ENCODE peak calls at places on chromosome 2, in six cellular contexts. A is A549, J is uterus, M is body of pancreas, V is endothelial cell of umbilical vein, N is heart left ventricle. S is an unnamed sample. For H3K4me1, the result is how much of the 10 kb centered on the place peaks cover.

GRCh38 chr2:161102770-161103450 is 57.3 kb upstream of the TANK start:
- DNase-seq in A (no peak), J (no peak), M (no peak), V (peak), N (no peak), S (no peak)

GRCh38 chr2:23803965-23804542 is 122.9 kb downstream of the ATAD2B start:
- DNase-seq in A (peak), J (peak), M (peak), V (peak), N (peak), S (no peak)

GRCh38 chr2:192127434-192127833 is 67.3 kb downstream of the TMEFF2 start:
- DNase-seq in A (no peak), J (no peak), M (no peak), V (no peak), N (no peak), S (no peak)

GRCh38 chr2:1855150-1855549 is 110.8 kb upstream of the PXDN start:
- DNase-seq in A (no peak), J (no peak), M (no peak), V (no peak), N (no peak), S (no peak)

GRCh38 chr2:240140920-240141319 is 462 bp upstream of the OTOS start:
- DNase-seq in A (no peak), J (no peak), M (no peak), V (no peak), N (no peak), S (peak)

GRCh38 chr2:219851801-219852481 is 224.5 kb downstream of the SLC4A3 start:
- DNase-seq in A (peak), J (peak), M (no peak), V (no peak), N (peak), S (no peak)

GRCh38 chr2:169916623-169917022 is 89.4 kb downstream of the UBR3 start:
- DNase-seq in A (no peak), J (no peak), M (no peak), V (no peak), N (no peak), S (no peak)

GRCh38 chr2:168560817-168561485 is 104.9 kb downstream of the CERS6 start:
- DNase-seq in A (no peak), J (no peak), M (no peak), V (peak), N (no peak), S (no peak)

GRCh38 chr2:61125123-61125710 is 36.8 kb upstream of the C2orf74 start:
- DNase-seq in A (no peak), J (no peak), M (no peak), V (no peak), N (no peak), S (no peak)

GRCh38 chr2:31319391-31320175 is 85.6 kb downstream of the EHD3 start:
- DNase-seq in A (no peak), J (no peak), M (no peak), V (peak), N (peak), S (peak)

GRCh38 chr2:86274918-86275275 is 62.5 kb downstream of the REEP1 start:
- DNase-seq in A (no peak), J (no peak), M (peak), V (no peak), N (peak), S (no peak)

GRCh38 chr2:3178206-3179031 is 199.2 kb downstream of the EIPR1 start:
- DNase-seq in A (no peak), J (no peak), M (no peak), V (no peak), N (no peak), S (no peak)

GRCh38 chr2:129699781-129700573 is 279.5 kb upstream of the RAB6C start:
- DNase-seq in A (no peak), J (no peak), M (no peak), V (no peak), N (no peak), S (no peak)

GRCh38 chr2:219344756-219345458 is 12.4 kb upstream of the RESP18 start:
- DNase-seq in A (no peak), J (no peak), M (peak), V (peak), N (peak), S (peak)

GRCh38 chr2:32284321-32284720 is 6.6 kb downstream of the YIPF4 start:
- DNase-seq in A (no peak), J (no peak), M (no peak), V (peak), N (no peak), S (no peak)

GRCh38 chr2:95121495-95122196 is at the start of gene MRPS5:
- DNase-seq in A (peak), J (peak), M (peak), V (peak), N (peak), S (peak)

GRCh38 chr2:196468394-196468793 is 171.1 kb upstream of the CCDC150 start:
- DNase-seq in A (no peak), J (no peak), M (no peak), V (no peak), N (no peak), S (no peak)

GRCh38 chr2:233413529-233414272 is 59.4 kb downstream of the DGKD start:
- DNase-seq in A (peak), J (no peak), M (peak), V (peak), N (peak), S (peak)

GRCh38 chr2:30234180-30234971 is 3.0 kb downstream of the LBH start:
- DNase-seq in A (peak), J (peak), M (peak), V (peak), N (no peak), S (peak)

GRCh38 chr2:23925702-23926288 is 1.1 kb downstream of the ATAD2B start:
- DNase-seq in A (no peak), J (peak), M (peak), V (peak), N (peak), S (peak)

GRCh38 chr2:171345971-171346722 is 87.6 kb downstream of the METTL8 start:
- DNase-seq in A (no peak), J (no peak), M (no peak), V (peak), N (no peak), S (no peak)

GRCh38 chr2:178811045-178811444 is 3.8 kb upstream of the TTN start:
- DNase-seq in A (no peak), J (no peak), M (no peak), V (no peak), N (no peak), S (no peak)

GRCh38 chr2:16653799-16654198 is 11.8 kb downstream of the CYRIA start:
- DNase-seq in A (no peak), J (peak), M (no peak), V (no peak), N (no peak), S (no peak)

GRCh38 chr2:20080839-20081348 is 29.5 kb upstream of the LAPTM4A start:
- DNase-seq in A (no peak), J (no peak), M (peak), V (no peak), N (no peak), S (no peak)

GRCh38 chr2:42193722-42194187 is 24.6 kb downstream of the EML4 start:
- DNase-seq in A (no peak), J (no peak), M (no peak), V (no peak), N (no peak), S (no peak)

GRCh38 chr2:24721470-24721869 is 71.7 kb downstream of the PTRHD1 start:
- DNase-seq in A (no peak), J (peak), M (peak), V (peak), N (peak), S (peak)

GRCh38 chr2:212968284-212969081 is 182.9 kb downstream of the IKZF2 start:
- DNase-seq in A (no peak), J (no peak), M (no peak), V (no peak), N (no peak), S (no peak)

GRCh38 chr2:195657634-195658540 is 861 bp downstream of the SLC39A10 start:
- DNase-seq in A (peak), J (peak), M (peak), V (peak), N (peak), S (peak)

GRCh38 chr2:44010266-44010665 is 14.5 kb upstream of the LRPPRC start:
- DNase-seq in A (no peak), J (no peak), M (no peak), V (no peak), N (no peak), S (no peak)

GRCh38 chr2:234146087-234146826 is 95.8 kb downstream of the SPP2 start:
- DNase-seq in A (no peak), J (no peak), M (no peak), V (peak), N (no peak), S (no peak)

GRCh38 chr2:216702756-216703155 is 7.4 kb upstream of the IGFBP5 start:
- DNase-seq in A (no peak), J (no peak), M (no peak), V (no peak), N (no peak), S (no peak)

DNA sequence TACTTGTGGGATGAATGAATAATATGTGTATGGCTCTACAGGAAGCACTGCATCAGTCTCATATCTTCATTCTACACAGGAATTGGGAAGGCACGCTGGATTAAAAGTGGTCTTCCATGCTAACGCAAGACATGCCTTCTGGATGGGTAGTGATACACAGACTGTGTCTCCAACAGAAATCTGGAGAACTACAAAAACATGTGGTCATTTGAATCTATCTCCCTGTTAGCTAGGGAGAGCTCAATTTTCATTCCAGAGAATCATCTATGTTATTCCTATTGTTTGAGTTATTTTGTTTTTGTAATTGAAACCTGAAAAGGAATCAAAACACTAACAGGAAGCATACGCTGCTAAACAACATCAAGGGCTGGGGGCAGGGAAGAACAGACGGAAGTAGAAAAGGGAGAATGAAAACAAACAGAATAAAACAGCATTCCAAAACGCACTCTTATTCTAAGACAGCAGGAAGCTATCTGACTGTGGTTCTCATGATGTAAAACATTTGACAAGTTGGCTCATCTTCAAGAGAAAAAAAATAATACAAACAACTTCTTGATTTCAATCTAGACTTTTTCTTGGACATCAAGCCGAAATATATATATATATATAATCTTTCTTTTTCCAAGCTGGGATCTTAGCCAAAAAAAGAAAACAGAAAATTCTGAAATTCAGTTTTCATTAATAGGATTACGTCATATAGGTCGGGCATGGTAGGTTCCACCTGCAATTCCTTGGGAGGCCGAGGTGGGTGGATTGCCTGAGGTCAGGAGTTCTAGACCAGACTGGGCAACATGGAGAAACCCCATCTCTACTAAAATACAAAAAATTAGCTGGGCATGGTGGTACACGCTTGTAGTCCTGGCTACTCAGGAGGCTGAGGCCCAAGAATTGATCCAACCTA is 31.5 kb upstream of the ASNSD1 start:
- DNase-seq in A (no peak), J (no peak), M (no peak), V (peak), N (no peak), S (no peak)
- TF ChIP-seq POLR2A in A (no peak), J (no peak), M (no peak), V (no peak), N (no peak), S (no peak)

GRCh38 chr2:127098711-127099110 is 8.2 kb downstream of the BIN1 start:
- DNase-seq in A (no peak), J (no peak), M (no peak), V (no peak), N (peak), S (peak)
- H3K4me1 ChIP-seq in A (half or more), J (under half), M (under half), V (under half), N (under half), S (half or more)

GRCh38 chr2:180662555-180662954 is 317.9 kb upstream of the UBE2E3 start:
- DNase-seq in A (no peak), J (no peak), M (no peak), V (no peak), N (no peak), S (no peak)
- H3K27ac ChIP-seq in A (no peak), J (no peak), M (no peak), V (no peak), N (no peak), S (no peak)

GRCh38 chr2:118906186-118906585 is 35.8 kb upstream of the MARCO start:
- DNase-seq in A (no peak), J (no peak), M (no peak), V (no peak), N (no peak), S (no peak)
- TF ChIP-seq POLR2A in A (no peak), J (no peak), M (no peak), V (no peak), N (no peak), S (no peak)